ENCODE peak calls at places on chromosomes 6 and 20, in eight cellular contexts. I is upper lobe of right lung, X is left colon, U is nucleus accumbens, C is foreskin melanocyte, M is ACHN, T is DND-41, N is myocyte. Y is an unnamed sample.

GRCh38 chr6:493840-494239 is 102.3 kb downstream of the IRF4 start:
- DNase-seq in M (no peak), T (no peak), U (no peak), C (no peak), X (no peak), N (no peak), I (no peak), Y (no peak)

GRCh38 chr6:58198301-58198700 is 880.9 kb downstream of the PRIM2 start:
- DNase-seq in I (no peak), C (no peak), U (no peak), M (no peak), X (no peak), T (no peak), N (no peak), Y (no peak)

GRCh38 chr6:14816106-14816864 is 429.6 kb upstream of the JARID2 start:
- DNase-seq in N (no peak), T (no peak), I (no peak), U (no peak), M (no peak), C (peak), X (no peak), Y (no peak)

GRCh38 chr6:155530219-155530834 is 74.7 kb upstream of the NOX3 start:
- DNase-seq in X (no peak), C (peak), T (no peak), N (peak), M (peak), I (no peak), U (no peak), Y (no peak)

GRCh38 chr6:108526739-108527174 is 34.0 kb upstream of the FOXO3 start:
- DNase-seq in I (no peak), M (peak), X (no peak), N (peak), U (no peak), C (peak), T (no peak), Y (no peak)

GRCh38 chr20:46767127-46767761 is 57.8 kb downstream of the SLC2A10 start:
- DNase-seq in T (peak), U (no peak), I (no peak), N (peak), X (peak), C (peak), M (peak), Y (peak)

GRCh38 chr6:4377635-4378034 is 242.3 kb upstream of the ECI2 start:
- DNase-seq in T (no peak), I (no peak), M (no peak), X (no peak), C (peak), U (no peak), N (no peak), Y (no peak)

GRCh38 chr6:144528605-144529425 is 243.7 kb downstream of the UTRN start:
- DNase-seq in X (no peak), C (no peak), M (peak), U (no peak), N (peak), T (peak), I (no peak), Y (peak)

GRCh38 chr20:24746351-24746685 is 202.8 kb upstream of the CST7 start:
- DNase-seq in C (no peak), M (no peak), U (no peak), N (no peak), I (no peak), T (peak), X (peak), Y (no peak)

GRCh38 chr6:37256692-37257319 is 766 bp upstream of the TBC1D22B start:
- DNase-seq in X (no peak), U (no peak), T (no peak), C (no peak), N (no peak), I (no peak), M (no peak), Y (no peak)

GRCh38 chr6:10725716-10726115 is 2.8 kb downstream of the TMEM14C start:
- DNase-seq in T (no peak), M (no peak), U (peak), N (no peak), X (no peak), C (no peak), I (no peak), Y (no peak)

GRCh38 chr6:30071081-30071818 is 4.3 kb downstream of the PPP1R11 start:
- DNase-seq in U (no peak), X (no peak), T (no peak), N (no peak), I (peak), C (no peak), M (no peak), Y (no peak)

GRCh38 chr20:62688855-62689460 is 19.7 kb upstream of the NTSR1 start:
- DNase-seq in X (no peak), C (no peak), T (no peak), I (no peak), M (no peak), U (no peak), N (peak), Y (no peak)

GRCh38 chr20:49385471-49385870 is 97.0 kb downstream of the KCNB1 start:
- DNase-seq in M (peak), X (no peak), I (no peak), T (peak), U (no peak), N (peak), C (peak), Y (peak)

GRCh38 chr6:130815200-130816071 is 11.8 kb upstream of the SMLR1 start:
- DNase-seq in U (no peak), I (no peak), N (no peak), C (no peak), X (no peak), M (no peak), T (no peak), Y (no peak)

GRCh38 chr6:26743157-26743821 is 83.7 kb upstream of the ZNF322 start:
- DNase-seq in T (no peak), M (no peak), C (peak), X (no peak), N (no peak), U (no peak), I (no peak), Y (no peak)

GRCh38 chr6:36717231-36717825 is 19.7 kb downstream of the RAB44 start:
- DNase-seq in C (no peak), T (no peak), I (peak), U (no peak), N (no peak), X (no peak), M (no peak), Y (peak)

GRCh38 chr20:45363611-45364492 is 896 bp downstream of the SYS1 start:
- DNase-seq in U (no peak), M (no peak), C (no peak), I (no peak), N (no peak), T (no peak), X (no peak), Y (no peak)

GRCh38 chr6:101887532-101887931 is 494.0 kb downstream of the GRIK2 start:
- DNase-seq in X (no peak), T (no peak), M (no peak), U (no peak), I (no peak), N (no peak), C (no peak), Y (no peak)

GRCh38 chr6:85135376-85136094 is 314.3 kb upstream of the NT5E start:
- DNase-seq in M (no peak), N (no peak), T (no peak), U (no peak), C (no peak), X (no peak), I (no peak), Y (no peak)

GRCh38 chr6:10479939-10480700 is 41.0 kb upstream of the GCNT2 start:
- DNase-seq in C (peak), T (no peak), M (no peak), U (no peak), I (no peak), X (no peak), N (no peak), Y (no peak)

GRCh38 chr20:42461321-42461720 is 728.4 kb downstream of the PTPRT start:
- DNase-seq in T (no peak), M (no peak), X (no peak), N (no peak), I (no peak), C (no peak), U (no peak), Y (no peak)

GRCh38 chr20:63488331-63489251 is 10.3 kb downstream of the EEF1A2 start:
- DNase-seq in N (no peak), C (no peak), T (no peak), X (no peak), I (no peak), U (no peak), M (no peak), Y (no peak)

GRCh38 chr20:56630506-56631317 is 1.6 kb downstream of the TFAP2C start:
- DNase-seq in M (no peak), N (no peak), I (no peak), U (no peak), T (no peak), C (no peak), X (no peak), Y (no peak)

GRCh38 chr20:21147593-21147992 is 21.7 kb downstream of the KIZ start:
- DNase-seq in N (no peak), M (no peak), I (no peak), T (no peak), U (no peak), X (no peak), C (no peak), Y (no peak)

GRCh38 chr6:34056301-34056700 is 89.6 kb downstream of the GRM4 start:
- DNase-seq in M (no peak), X (peak), I (peak), C (peak), T (no peak), N (no peak), U (no peak), Y (peak)

GRCh38 chr6:46440133-46440532 is 51.1 kb downstream of the RCAN2 start:
- DNase-seq in U (no peak), T (no peak), M (no peak), C (no peak), X (no peak), N (peak), I (no peak), Y (no peak)

GRCh38 chr6:106315765-106316375 is 9.7 kb downstream of the ATG5 start:
- DNase-seq in C (peak), I (no peak), T (no peak), U (no peak), M (peak), X (no peak), N (no peak), Y (no peak)

GRCh38 chr6:28657756-28658465 is 132.2 kb downstream of the GPX5 start:
- DNase-seq in T (peak), M (peak), I (no peak), U (peak), X (no peak), N (peak), C (peak), Y (no peak)

GRCh38 chr6:71364910-71365542 is 76.4 kb downstream of the OGFRL1 start:
- DNase-seq in N (peak), U (no peak), M (no peak), I (no peak), X (no peak), T (no peak), C (no peak), Y (no peak)

GRCh38 chr20:10547276-10548114 is 112.4 kb downstream of the SLX4IP start:
- DNase-seq in M (no peak), U (no peak), T (no peak), N (no peak), C (no peak), X (no peak), I (no peak), Y (no peak)